ENCODE peak calls at places on chromosome 5, in five cellular contexts. G is left lung, D is ovary, Z is HFF-Myc, X is A549. H is an unnamed sample.

GRCh38 chr5:176776141-176776865 is 34.1 kb upstream of the UNC5A start:
- DNase-seq in G (no peak), D (no peak), Z (no peak), X (no peak), H (no peak)

GRCh38 chr5:119049824-119050449 is 20.9 kb upstream of the DMXL1 start:
- DNase-seq in G (no peak), D (no peak), Z (no peak), X (no peak), H (no peak)

GRCh38 chr5:42924226-42924625 is 112.5 kb upstream of the SELENOP start:
- DNase-seq in G (no peak), D (no peak), Z (no peak), X (no peak), H (no peak)

GRCh38 chr5:148342371-148343048 is 7.2 kb downstream of the SPINK9 start:
- DNase-seq in G (no peak), D (no peak), Z (no peak), X (no peak), H (no peak)

GRCh38 chr5:79956173-79956670 is 34.8 kb downstream of the MTX3 start:
- DNase-seq in G (no peak), D (no peak), Z (peak), X (peak), H (no peak)

GRCh38 chr5:3593771-3594513 is 1.7 kb upstream of the IRX1 start:
- DNase-seq in G (peak), D (no peak), Z (no peak), X (no peak), H (no peak)

GRCh38 chr5:160466889-160467554 is 45.4 kb downstream of the PTTG1 start:
- DNase-seq in G (no peak), D (no peak), Z (no peak), X (no peak), H (no peak)

GRCh38 chr5:172280317-172280716 is 3.2 kb downstream of the UBTD2 start:
- DNase-seq in G (no peak), D (no peak), Z (no peak), X (no peak), H (no peak)

GRCh38 chr5:21398511-21398910 is 1410.5 kb upstream of the CDH18 start:
- DNase-seq in G (no peak), D (no peak), Z (no peak), X (no peak), H (no peak)

GRCh38 chr5:108797396-108797795 is 49.7 kb downstream of the FER start:
- DNase-seq in G (no peak), D (no peak), Z (no peak), X (no peak), H (no peak)

GRCh38 chr5:65837139-65837538 is 89.2 kb upstream of the ERBIN start:
- DNase-seq in G (no peak), D (no peak), Z (no peak), X (no peak), H (peak)

GRCh38 chr5:180205936-180206335 is 3.1 kb downstream of the RASGEF1C start:
- DNase-seq in G (no peak), D (no peak), Z (no peak), X (no peak), H (no peak)

GRCh38 chr5:125550237-125550636 is 803.8 kb upstream of the ZNF608 start:
- DNase-seq in G (no peak), D (no peak), Z (peak), X (no peak), H (no peak)

GRCh38 chr5:179264053-179264540 is 81.2 kb downstream of the ADAMTS2 start:
- DNase-seq in G (peak), D (no peak), Z (no peak), X (no peak), H (no peak)

GRCh38 chr5:72572236-72572765 is 65.1 kb upstream of the ZNF366 start:
- DNase-seq in G (no peak), D (no peak), Z (no peak), X (no peak), H (no peak)

GRCh38 chr5:82467006-82467561 is 188.9 kb upstream of the RPS23 start:
- DNase-seq in G (no peak), D (peak), Z (peak), X (no peak), H (no peak)

GRCh38 chr5:177353093-177353492 is 1.6 kb upstream of the LMAN2 start:
- DNase-seq in G (peak), D (no peak), Z (no peak), X (no peak), H (no peak)

GRCh38 chr5:111530298-111530740 is 18.0 kb upstream of the STARD4 start:
- DNase-seq in G (peak), D (no peak), Z (no peak), X (peak), H (peak)

GRCh38 chr5:181181650-181182565 is 23.1 kb downstream of the TRIM7 start:
- DNase-seq in G (no peak), D (no peak), Z (no peak), X (no peak), H (no peak)

GRCh38 chr5:84301535-84301934 is 83.1 kb downstream of the EDIL3 start:
- DNase-seq in G (no peak), D (no peak), Z (no peak), X (no peak), H (no peak)

GRCh38 chr5:22850981-22851380 is 2.2 kb downstream of the CDH12 start:
- DNase-seq in G (no peak), D (no peak), Z (no peak), X (no peak), H (no peak)

GRCh38 chr5:24538345-24538744 is 106.4 kb downstream of the CDH10 start:
- DNase-seq in G (no peak), D (no peak), Z (no peak), X (no peak), H (no peak)

GRCh38 chr5:80754900-80755299 is 100.1 kb upstream of the DHFR start:
- DNase-seq in G (no peak), D (no peak), Z (peak), X (no peak), H (no peak)

GRCh38 chr5:9365501-9365900 is 180.4 kb downstream of the SEMA5A start:
- DNase-seq in G (no peak), D (no peak), Z (no peak), X (no peak), H (no peak)

GRCh38 chr5:61732376-61732775 is 400.3 kb downstream of the ZSWIM6 start:
- DNase-seq in G (peak), D (peak), Z (no peak), X (no peak), H (no peak)
- H3K4me3 ChIP-seq in G (no peak), D (no peak), Z (no peak), X (no peak), H (no peak)

DNA sequence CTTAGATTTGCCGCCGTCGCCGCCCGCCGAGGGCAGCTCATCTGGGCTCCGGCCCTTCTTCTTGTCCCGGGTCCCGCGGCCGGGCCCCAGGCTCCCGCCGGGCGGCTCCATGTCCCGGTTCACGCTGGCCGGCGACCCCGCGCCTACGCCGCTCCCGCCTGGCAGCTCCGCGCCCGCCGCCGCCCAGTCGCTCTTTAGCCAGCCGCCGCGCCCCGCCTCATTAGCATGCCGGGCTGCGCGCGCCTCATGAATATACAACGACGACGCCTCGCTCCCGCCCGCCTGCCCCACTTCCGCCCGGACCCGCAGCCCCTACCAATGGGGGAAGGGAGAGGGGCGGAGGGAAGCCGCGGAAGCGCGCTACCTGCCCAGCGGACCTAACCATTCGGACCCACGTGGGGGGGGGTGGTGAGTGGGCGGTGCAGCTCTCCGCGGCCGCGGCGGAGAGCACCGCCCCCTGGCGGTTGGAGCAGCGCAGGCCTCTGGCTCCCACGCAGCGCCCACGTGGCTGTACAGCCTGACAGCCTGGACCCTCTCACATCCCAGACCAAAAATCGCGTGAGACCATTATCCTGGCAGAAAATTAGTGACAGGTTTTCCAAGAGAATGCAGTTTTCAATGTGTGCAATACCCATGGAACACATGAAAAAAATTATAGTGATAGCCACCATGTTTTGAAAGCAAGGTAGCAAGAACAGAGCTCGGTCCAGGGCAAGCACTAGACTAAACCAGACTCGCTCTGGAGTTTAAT is at the start of gene DIAPH1:
- DNase-seq in G (peak), D (peak), Z (peak), X (peak), H (peak)
- TF ChIP-seq CTCF in G (peak), D (peak), Z (peak), X (peak), H (peak)

GRCh38 chr5:151087475-151087874 is 6.6 kb upstream of the TNIP1 start:
- DNase-seq in G (peak), D (no peak), Z (no peak), X (no peak), H (no peak)

GRCh38 chr5:151086192-151086869 is 5.5 kb upstream of the TNIP1 start:
- DNase-seq in G (no peak), D (no peak), Z (no peak), X (no peak), H (no peak)

GRCh38 chr5:151084363-151084762 is 3.5 kb upstream of the TNIP1 start:
- DNase-seq in G (no peak), D (no peak), Z (no peak), X (no peak), H (no peak)

GRCh38 chr5:151086905-151087360 is 6.1 kb upstream of the TNIP1 start:
- DNase-seq in G (peak), D (no peak), Z (no peak), X (no peak), H (no peak)

GRCh38 chr5:151085517-151086031 is 4.7 kb upstream of the TNIP1 start:
- DNase-seq in G (peak), D (no peak), Z (no peak), X (no peak), H (no peak)
- H3K4me3 ChIP-seq in G (no peak), D (no peak), Z (no peak), X (no peak), H (no peak)

GRCh38 chr5:35644543-35644942 is 26.9 kb downstream of the SPEF2 start:
- DNase-seq in G (no peak), D (no peak), Z (no peak), X (no peak), H (no peak)
- TF ChIP-seq CTCF in G (no peak), D (no peak), Z (no peak), X (no peak), H (no peak)

DNA sequence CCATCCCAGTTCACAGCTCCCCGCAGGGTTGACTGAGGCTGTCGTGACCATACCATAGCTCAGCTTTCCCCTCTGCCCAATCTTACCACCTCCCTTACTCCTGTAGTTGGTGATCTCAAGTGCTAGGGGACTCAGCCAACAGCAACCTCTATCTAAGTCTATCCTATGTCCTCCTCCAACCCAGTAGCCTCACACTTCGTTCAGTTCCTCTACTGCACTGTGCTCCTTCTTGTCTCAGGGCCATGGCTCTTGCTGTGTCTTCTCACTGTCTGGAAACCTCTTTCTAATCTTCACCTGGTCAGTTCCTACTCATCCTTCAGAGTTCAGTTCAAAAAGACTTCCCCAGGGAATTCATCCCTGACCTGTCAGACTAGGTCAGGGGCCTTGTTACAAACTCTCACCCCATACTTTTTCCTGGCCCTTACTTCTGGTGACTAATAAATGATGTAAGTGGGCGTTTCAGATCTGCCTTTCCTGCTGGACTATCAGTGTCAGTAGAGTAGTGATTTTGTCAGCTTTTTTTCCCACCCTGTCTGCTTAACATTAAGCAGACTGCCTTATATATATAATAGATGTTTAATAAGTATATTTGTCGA is 53.6 kb upstream of the NR3C1 start:
- DNase-seq in G (no peak), D (no peak), Z (no peak), X (peak), H (no peak)
- H3K4me3 ChIP-seq in G (no peak), D (no peak), Z (no peak), X (no peak), H (no peak)

GRCh38 chr5:38780950-38781349 is 64.9 kb upstream of the OSMR start:
- DNase-seq in G (no peak), D (peak), Z (peak), X (no peak), H (no peak)
- TF ChIP-seq CTCF in G (no peak), D (no peak), Z (peak), X (peak), H (peak)

DNA sequence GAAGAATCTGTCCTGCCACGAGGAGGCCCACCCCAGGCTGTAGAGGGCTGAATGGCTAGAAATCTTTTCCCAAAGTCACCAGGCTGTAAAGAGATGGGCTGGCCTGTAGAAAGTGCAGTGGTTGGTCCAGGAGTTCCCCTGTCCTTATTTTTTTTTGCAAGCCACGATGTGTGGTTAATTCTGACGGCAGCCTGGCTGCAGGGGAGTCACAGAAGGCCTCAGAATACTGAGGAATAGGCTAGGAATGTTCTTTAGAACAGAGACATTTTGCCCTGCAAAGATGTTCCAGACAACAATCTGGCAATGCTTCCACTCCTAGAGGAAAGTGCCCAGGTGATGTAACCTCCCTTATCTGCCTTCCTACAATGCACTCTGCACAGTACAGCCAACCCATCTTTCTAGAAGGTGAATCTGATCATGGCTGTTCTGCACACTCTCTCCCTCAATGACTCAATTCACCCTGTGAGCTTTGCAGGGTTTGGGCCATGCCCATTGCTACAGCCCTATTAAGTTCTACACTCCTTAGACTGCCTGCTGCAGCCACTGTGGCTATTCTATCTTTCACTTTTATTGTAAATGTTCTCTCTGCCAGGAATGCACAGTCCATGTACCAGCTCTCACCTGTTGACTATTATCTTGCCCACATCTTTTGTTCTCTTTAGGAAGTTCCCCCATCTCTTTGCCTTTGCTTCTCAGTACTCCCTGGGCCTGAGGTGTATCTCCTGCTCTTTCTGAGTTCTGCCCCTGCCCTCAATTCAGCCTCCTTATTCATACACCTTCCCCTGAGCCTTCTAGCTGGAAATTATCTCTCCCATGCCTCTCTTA is 377.8 kb upstream of the CLINT1 start:
- DNase-seq in G (no peak), D (no peak), Z (no peak), X (no peak), H (no peak)
- H3K4me3 ChIP-seq in G (no peak), D (no peak), Z (no peak), X (no peak), H (no peak)

GRCh38 chr5:78649816-78650561 is 1.4 kb upstream of the LHFPL2 start:
- DNase-seq in G (no peak), D (no peak), Z (no peak), X (no peak), H (no peak)

GRCh38 chr5:78647838-78648358 is 674 bp downstream of the LHFPL2 start:
- DNase-seq in G (peak), D (peak), Z (no peak), X (peak), H (no peak)

GRCh38 chr5:78647411-78647818 is 1.2 kb downstream of the LHFPL2 start:
- DNase-seq in G (no peak), D (peak), Z (no peak), X (peak), H (no peak)

GRCh38 chr5:78649220-78649700 is 688 bp upstream of the LHFPL2 start:
- DNase-seq in G (no peak), D (peak), Z (no peak), X (peak), H (no peak)

GRCh38 chr5:78648359-78649219 is at the start of gene LHFPL2:
- DNase-seq in G (peak), D (peak), Z (no peak), X (peak), H (no peak)
- TF ChIP-seq CTCF in G (no peak), D (no peak), Z (no peak), X (no peak), H (no peak)

GRCh38 chr5:31935702-31936347 is 238.3 kb downstream of the GOLPH3 start:
- DNase-seq in G (no peak), D (peak), Z (no peak), X (no peak), H (no peak)
- H3K4me3 ChIP-seq in G (peak), D (peak), Z (no peak), X (no peak), H (no peak)

GRCh38 chr5:78779771-78780616 is 131.4 kb upstream of the LHFPL2 start:
- DNase-seq in G (no peak), D (no peak), Z (peak), X (no peak), H (no peak)

GRCh38 chr5:78782728-78783127 is 134.2 kb upstream of the LHFPL2 start:
- DNase-seq in G (no peak), D (no peak), Z (no peak), X (no peak), H (no peak)

GRCh38 chr5:78781611-78782356 is 133.2 kb upstream of the LHFPL2 start:
- DNase-seq in G (no peak), D (no peak), Z (no peak), X (no peak), H (no peak)

GRCh38 chr5:78785454-78785853 is 136.9 kb upstream of the LHFPL2 start:
- DNase-seq in G (no peak), D (no peak), Z (no peak), X (no peak), H (no peak)

DNA sequence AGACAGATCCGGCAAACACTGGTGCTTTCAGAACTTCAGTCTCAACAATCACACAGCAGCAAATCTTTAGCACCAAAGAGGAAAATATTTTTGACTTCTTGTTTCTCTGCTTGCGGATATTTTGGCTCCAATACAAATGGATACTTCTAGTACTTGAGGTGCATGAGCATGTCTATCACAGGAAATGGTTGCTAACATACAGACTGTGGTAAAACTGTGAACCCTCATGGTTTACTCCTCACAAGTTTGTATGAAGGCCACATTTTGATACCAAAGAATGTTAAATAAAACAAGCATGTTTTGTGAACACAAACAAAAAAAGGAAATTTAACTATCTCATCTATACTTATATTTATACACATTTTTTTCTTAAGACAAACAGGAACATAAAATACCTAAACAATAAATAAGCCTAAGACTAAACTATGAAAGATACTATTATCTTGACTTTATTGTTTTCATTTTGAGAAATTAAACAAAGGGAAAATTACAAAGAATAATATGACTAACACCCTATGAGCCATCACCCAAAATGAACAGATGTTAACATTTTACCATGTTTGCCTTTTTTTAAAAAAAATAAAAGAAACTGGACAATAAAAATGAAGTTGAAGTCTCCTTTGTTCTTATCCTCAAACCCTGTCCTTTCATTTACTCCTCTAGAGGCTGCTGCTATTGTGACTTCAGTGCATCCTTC is 135.0 kb upstream of the LHFPL2 start:
- DNase-seq in G (no peak), D (no peak), Z (no peak), X (no peak), H (no peak)
- TF ChIP-seq CTCF in G (no peak), D (no peak), Z (no peak), X (no peak), H (no peak)

H was measured in AG04449.